ENCODE peak calls at places on chromosomes 2 and 18, in six cellular contexts. J, Q, X, E, G and D are unnamed samples.

GRCh38 chr2:212962691-212963090 is 188.7 kb downstream of the IKZF2 start:
- DNase-seq in X (no peak), G (no peak), J (no peak), E (no peak), Q (no peak), D (no peak)

GRCh38 chr2:226772389-226773179 is 27.0 kb downstream of the IRS1 start:
- DNase-seq in E (peak; percentile 84), Q (no peak), G (no peak), J (no peak), X (peak; percentile 42), D (peak; percentile 68)

GRCh38 chr2:20027715-20028434 is 15.4 kb upstream of the MATN3 start:
- DNase-seq in G (no peak), J (no peak), Q (no peak), X (no peak), E (peak; percentile 60), D (peak; percentile 39)

GRCh38 chr2:2672249-2672648 is 341.2 kb upstream of the MYT1L start:
- DNase-seq in X (no peak), E (no peak), J (no peak), G (no peak), Q (no peak), D (no peak)

GRCh38 chr2:83273322-83273721 is 1185.8 kb downstream of the SUCLG1 start:
- DNase-seq in J (no peak), G (no peak), E (no peak), Q (no peak), X (no peak), D (no peak)

GRCh38 chr2:201363857-201364560 is 6.9 kb upstream of the FLACC1 start:
- DNase-seq in J (no peak), G (peak; percentile 39), X (peak; percentile 61), Q (no peak), E (peak; percentile 71), D (peak; percentile 81)

GRCh38 chr2:199747427-199747826 is 103.6 kb downstream of the FTCDNL1 start:
- DNase-seq in J (no peak), G (no peak), Q (no peak), E (no peak), X (no peak), D (no peak)

GRCh38 chr18:3966246-3966984 is 488.7 kb downstream of the DLGAP1 start:
- DNase-seq in E (no peak), G (no peak), J (no peak), X (no peak), Q (no peak), D (no peak)

DNA sequence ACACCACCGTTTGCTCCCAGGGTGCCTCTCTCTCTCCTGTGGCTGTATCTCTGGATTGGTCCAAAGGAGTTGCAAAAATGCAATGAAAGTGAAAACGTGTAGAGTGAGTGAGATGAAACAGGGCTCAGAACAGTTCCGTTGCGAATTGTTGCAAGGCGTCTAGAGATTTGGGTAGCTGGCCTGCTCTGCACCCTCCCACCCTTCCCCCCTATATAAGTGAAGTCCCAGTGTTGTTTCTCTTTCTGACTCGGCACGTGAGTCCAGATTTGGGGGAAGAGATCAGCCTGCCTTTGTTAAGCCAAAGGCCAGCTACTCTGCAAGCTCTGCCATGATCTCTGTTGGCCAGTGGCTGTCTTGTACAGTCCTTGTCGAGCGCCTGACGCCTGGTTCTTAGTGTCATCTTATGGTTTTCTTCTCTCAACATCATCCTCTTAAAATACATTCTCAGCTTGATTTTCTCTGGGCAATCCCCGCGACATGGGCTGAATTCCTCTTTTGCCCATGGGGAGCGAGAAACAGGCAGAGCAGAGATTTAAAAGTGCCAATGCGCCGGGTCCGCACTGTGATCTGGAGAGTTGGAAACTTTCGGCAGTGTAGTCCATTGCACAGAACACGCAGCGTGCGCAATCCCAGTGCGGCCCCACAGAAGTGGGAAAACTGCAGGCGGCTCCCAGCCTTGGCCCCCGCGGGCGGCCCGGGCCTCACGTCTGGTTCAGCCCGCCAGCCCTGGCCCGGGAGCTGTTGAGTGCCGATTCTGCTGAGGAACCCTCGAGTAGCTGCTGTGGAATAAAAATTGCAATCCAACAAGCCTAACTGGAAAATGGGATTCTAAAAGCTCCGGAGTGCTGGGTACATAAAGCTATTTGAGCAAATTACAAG is 9.3 kb downstream of the MEIS1 start:
- DNase-seq in Q (peak; percentile 36), X (peak; percentile 63), E (peak; percentile 73), J (no peak), G (no peak), D (peak; percentile 21)
- H3K4me3 ChIP-seq in Q (peak overlapping the region; percentile 49), X (peak overlapping the region; percentile 94), E (peak overlapping the region; percentile 72), J (no peak overlapping the region), G (no peak overlapping the region), D (peak overlapping the region; percentile 21)

GRCh38 chr2:224260605-224261004 is 141.3 kb downstream of the FAM124B start:
- DNase-seq in Q (no peak), E (peak; percentile 53), G (no peak), J (no peak), X (no peak), D (peak; percentile 17)
- H3K4me3 ChIP-seq in Q (no peak overlapping the region), E (no peak overlapping the region), G (no peak overlapping the region), J (no peak overlapping the region), X (no peak overlapping the region), D (no peak overlapping the region)

GRCh38 chr2:100809486-100809885 is 10.5 kb upstream of the NPAS2 start:
- DNase-seq in G (no peak), J (no peak), E (no peak), Q (no peak), X (no peak), D (peak; percentile 64)
- H3K4me3 ChIP-seq in G (no peak overlapping the region), J (no peak overlapping the region), E (no peak overlapping the region), Q (no peak overlapping the region), X (no peak overlapping the region), D (no peak overlapping the region)

GRCh38 chr2:158845869-158846268 is 50.8 kb downstream of the DAPL1 start:
- DNase-seq in G (no peak), Q (no peak), J (no peak), X (no peak), E (no peak), D (peak; percentile 32)
- H3K4me3 ChIP-seq in G (no peak overlapping the region), Q (no peak overlapping the region), J (no peak overlapping the region), X (no peak overlapping the region), E (no peak overlapping the region), D (no peak overlapping the region)

GRCh38 chr18:23137093-23137640 is 1.9 kb downstream of the CABLES1 start:
- DNase-seq in X (no peak), E (peak; percentile 61), Q (no peak), G (no peak), J (no peak), D (peak; percentile 45)
- H3K4me3 ChIP-seq in X (peak overlapping the region; percentile 50), E (peak overlapping the region; percentile 88), Q (peak overlapping the region; percentile 56), G (peak overlapping the region; percentile 67), J (peak overlapping the region; percentile 65), D (peak overlapping the region; percentile 74)

DNA sequence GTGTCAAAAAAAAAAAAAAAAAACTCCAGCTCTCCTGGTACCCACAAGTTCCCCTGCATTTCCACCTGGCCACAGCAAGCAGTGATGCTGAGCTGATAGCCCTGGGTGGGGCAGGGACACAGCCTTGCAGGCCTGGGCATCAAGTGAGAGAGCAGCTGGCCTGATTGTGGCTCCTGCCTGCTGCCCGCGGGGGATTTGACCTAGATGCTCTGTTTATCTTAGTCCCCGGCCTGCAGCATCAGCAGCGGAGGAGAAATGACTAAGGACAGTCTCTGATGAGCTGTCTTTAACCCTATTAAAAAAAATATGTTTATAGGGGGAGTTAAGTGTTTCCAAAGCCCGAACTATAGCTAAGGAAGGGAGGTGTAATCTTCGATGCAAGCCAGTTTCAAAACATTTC is 102.6 kb downstream of the MTCL1 start:
- DNase-seq in E (peak; percentile 59), G (no peak), Q (no peak), J (no peak), X (no peak), D (no peak)
- H3K4me3 ChIP-seq in E (no peak overlapping the region), G (no peak overlapping the region), Q (no peak overlapping the region), J (no peak overlapping the region), X (no peak overlapping the region), D (no peak overlapping the region)